ENCODE peak calls at places on chromosomes 6 and 20, in nine cellular contexts. T, Q, H, C, L, I, J, D and N are unnamed samples. For H3K9me3, the result is how much of the 10 kb centered on the place peaks cover.

GRCh38 chr6:11094411-11094851 is 797 bp downstream of the SMIM13 start:
- DNase-seq in T (peak), Q (peak), H (peak), C (peak), L (peak), I (no peak), J (peak), D (peak), N (peak)

GRCh38 chr6:154440422-154441043 is 70.0 kb downstream of the CNKSR3 start:
- DNase-seq in T (no peak), Q (no peak), H (no peak), C (no peak), L (no peak), I (no peak), J (no peak), D (no peak), N (peak)

GRCh38 chr6:158703840-158704822 is 54.3 kb downstream of the SYTL3 start:
- DNase-seq in T (peak), Q (peak), H (peak), C (peak), L (peak), I (peak), J (peak), D (peak), N (peak)

GRCh38 chr6:97958143-97958542 is 675.1 kb upstream of the MMS22L start:
- DNase-seq in T (no peak), Q (no peak), H (peak), C (peak), L (no peak), I (no peak), J (no peak), D (no peak), N (peak)

GRCh38 chr6:28953039-28953872 is 29.5 kb upstream of the TRIM27 start:
- DNase-seq in T (peak), Q (no peak), H (peak), C (no peak), L (no peak), I (no peak), J (peak), D (peak), N (no peak)

GRCh38 chr6:139308284-139308916 is 16.6 kb upstream of the TXLNB start:
- DNase-seq in T (no peak), Q (no peak), H (no peak), C (no peak), L (no peak), I (no peak), J (no peak), D (no peak), N (no peak)

GRCh38 chr6:108732101-108732870 is 115.9 kb upstream of the ARMC2 start:
- DNase-seq in T (no peak), Q (no peak), H (peak), C (no peak), L (no peak), I (no peak), J (no peak), D (no peak), N (peak)

GRCh38 chr20:428658-429200 is 20.6 kb downstream of the RBCK1 start:
- DNase-seq in T (no peak), Q (no peak), H (peak), C (no peak), L (no peak), I (no peak), J (no peak), D (no peak), N (no peak)

GRCh38 chr6:9646346-9647042 is 768.4 kb downstream of the TFAP2A start:
- DNase-seq in T (peak), Q (peak), H (no peak), C (no peak), L (no peak), I (no peak), J (no peak), D (no peak), N (no peak)

GRCh38 chr20:62405108-62405980 is 1.7 kb downstream of the CABLES2 start:
- DNase-seq in T (peak), Q (peak), H (peak), C (no peak), L (peak), I (no peak), J (no peak), D (peak), N (no peak)

GRCh38 chr6:148471624-148472494 is 129.2 kb downstream of the SASH1 start:
- DNase-seq in T (no peak), Q (no peak), H (no peak), C (no peak), L (no peak), I (no peak), J (no peak), D (no peak), N (no peak)

GRCh38 chr6:24945046-24945445 is 9.3 kb upstream of the RIPOR2 start:
- DNase-seq in T (no peak), Q (no peak), H (no peak), C (no peak), L (no peak), I (no peak), J (no peak), D (no peak), N (no peak)
- H3K9me3 ChIP-seq in T (under half), Q (under half), H (under half), C (under half), L (under half), I (under half), J (under half), D (under half), N (under half)

GRCh38 chr6:301526-301925 is 9.2 kb downstream of the DUSP22 start:
- DNase-seq in T (no peak), Q (no peak), H (no peak), C (no peak), L (no peak), I (no peak), J (no peak), D (no peak), N (no peak)
- H3K9me3 ChIP-seq in T (under half), Q (under half), H (under half), C (under half), L (under half), I (under half), J (under half), D (under half), N (under half)

GRCh38 chr6:54262499-54262898 is 45.7 kb upstream of the TINAG start:
- DNase-seq in T (no peak), Q (no peak), H (no peak), C (no peak), L (no peak), I (no peak), J (no peak), D (no peak), N (no peak)
- H3K9me3 ChIP-seq in T (under half), Q (under half), H (under half), C (under half), L (under half), I (under half), J (under half), D (under half), N (under half)

GRCh38 chr20:60804918-60805631 is 447.0 kb upstream of the CDH4 start:
- DNase-seq in T (no peak), Q (no peak), H (peak), C (no peak), L (no peak), I (no peak), J (no peak), D (no peak), N (no peak)
- H3K9me3 ChIP-seq in T (under half), Q (under half), H (under half), C (under half), L (under half), I (under half), J (under half), D (under half), N (under half)

DNA sequence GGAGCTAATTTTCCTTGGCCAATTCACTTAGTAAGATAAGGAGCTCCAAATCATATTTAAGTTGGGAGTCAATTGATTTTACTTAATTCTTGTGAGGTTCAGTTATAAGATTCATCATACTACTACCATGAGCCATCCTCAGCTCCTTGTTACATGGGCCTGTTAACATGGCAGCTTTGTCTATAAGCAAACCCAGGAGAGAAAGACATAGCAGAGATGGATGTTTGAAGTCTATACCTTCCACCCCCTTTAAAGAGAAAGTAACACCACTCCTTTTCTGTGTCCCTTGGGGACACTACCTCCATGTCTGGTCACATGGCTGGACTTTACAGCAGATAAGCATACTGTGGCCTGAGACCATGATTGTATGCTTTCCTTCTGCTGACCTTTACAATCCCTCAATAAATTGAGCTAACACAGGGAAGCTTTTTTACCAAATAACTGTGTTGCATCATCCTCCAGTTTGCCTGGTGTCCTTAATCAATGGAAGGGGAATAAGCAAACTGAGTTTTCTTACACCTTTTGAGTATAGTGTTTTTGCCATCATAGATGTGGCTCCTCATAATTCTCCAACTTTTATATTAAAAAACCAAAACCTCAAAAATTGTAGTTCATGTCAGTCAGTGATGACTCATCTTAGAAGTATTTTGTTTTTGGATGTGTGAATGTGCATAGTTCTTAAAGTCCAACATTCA is 9.8 kb upstream of the ZNFX1 start:
- DNase-seq in T (peak), Q (no peak), H (peak), C (no peak), L (no peak), I (no peak), J (no peak), D (no peak), N (no peak)
- H3K9me3 ChIP-seq in T (under half), Q (under half), H (under half), C (under half), L (under half), I (under half), J (under half), D (under half), N (under half)

DNA sequence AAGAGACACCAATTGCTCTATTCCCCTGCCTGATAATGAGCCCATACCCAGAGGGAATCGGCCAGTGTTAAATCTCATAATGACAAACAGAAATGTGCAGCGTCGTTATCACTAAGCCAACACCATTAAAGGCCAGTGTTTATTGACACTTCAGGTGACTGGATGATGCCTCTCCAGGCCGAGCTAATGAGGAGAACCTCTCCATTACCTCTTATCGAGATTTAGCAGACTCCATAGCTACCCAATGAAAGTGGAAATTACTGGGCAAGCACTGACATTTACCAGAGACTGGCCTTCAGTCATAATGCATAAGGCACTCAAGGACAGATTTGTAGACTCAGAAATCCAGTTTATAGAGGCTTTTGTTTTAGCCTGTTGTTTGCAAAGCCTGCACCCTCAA is 669.5 kb downstream of the MAFB start:
- DNase-seq in T (no peak), Q (no peak), H (no peak), C (no peak), L (no peak), I (no peak), J (no peak), D (no peak), N (no peak)
- H3K9me3 ChIP-seq in T (under half), Q (under half), H (under half), C (under half), L (under half), I (under half), J (under half), D (under half), N (under half)

GRCh38 chr20:39967806-39968205 is 721.2 kb downstream of the MAFB start:
- DNase-seq in T (no peak), Q (no peak), H (no peak), C (no peak), L (no peak), I (no peak), J (no peak), D (no peak), N (no peak)
- H3K9me3 ChIP-seq in T (under half), Q (under half), H (under half), C (under half), L (under half), I (under half), J (under half), D (under half), N (under half)

DNA sequence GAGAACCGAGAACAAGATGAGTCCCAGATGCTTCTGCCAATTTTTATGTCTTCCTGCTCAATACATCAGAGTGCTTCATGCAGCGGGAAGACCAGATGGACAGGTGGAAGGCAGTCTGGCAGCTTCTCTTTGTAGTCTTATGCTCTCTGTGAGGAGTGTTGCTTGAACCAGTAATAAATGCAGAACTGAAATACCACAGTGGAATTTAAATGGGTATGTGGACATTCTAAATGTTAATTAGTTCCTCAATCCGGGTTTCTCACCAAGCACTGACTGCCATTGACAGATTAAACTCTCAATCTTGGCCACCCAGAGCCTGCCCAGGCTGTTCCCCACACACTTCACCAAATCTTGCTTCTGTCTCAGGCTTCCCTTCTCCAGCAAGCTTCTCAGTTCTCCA is 695.5 kb upstream of the CHD6 start:
- DNase-seq in T (no peak), Q (no peak), H (no peak), C (no peak), L (no peak), I (no peak), J (no peak), D (no peak), N (no peak)
- H3K9me3 ChIP-seq in T (under half), Q (under half), H (under half), C (under half), L (under half), I (under half), J (under half), D (under half), N (under half)

GRCh38 chr20:38563802-38564431 is 17.1 kb upstream of the ADIG start:
- DNase-seq in T (no peak), Q (no peak), H (no peak), C (no peak), L (no peak), I (no peak), J (no peak), D (no peak), N (no peak)
- H3K9me3 ChIP-seq in T (under half), Q (under half), H (under half), C (under half), L (under half), I (under half), J (under half), D (under half), N (under half)